ENCODE peak calls at places on chromosome 5, in seven cellular contexts. B is GDM1; C is activated CD4-positive, alpha-beta T cell treated with anti-CD3 and anti-CD28 coated beads, Interleukin-2, amount 50 U/mL, for 1 hour; H is G401; J is A549; E is AG08395; G is WTC11. X is an unnamed sample.
A peak's percentile ranks its signal among the peaks of the same experiment; 100 is the strongest.

GRCh38 chr5:116454417-116454927 is 120.2 kb downstream of the SEMA6A start:
- DNase-seq in C (no peak), J (no peak), H (no peak), E (peak; percentile 91), G (no peak), B (peak; percentile 64), X (peak; percentile 82)

GRCh38 chr5:133675376-133676154 is 63.2 kb upstream of the FSTL4 start:
- DNase-seq in E (no peak), H (peak; percentile 54), B (no peak), G (peak; percentile 18), J (no peak), C (no peak), X (no peak)

GRCh38 chr5:2298746-2299145 is 416.0 kb upstream of the IRX4 start:
- DNase-seq in J (no peak), H (no peak), B (no peak), C (no peak), G (no peak), E (no peak), X (no peak)

GRCh38 chr5:170565077-170565476 is 61.3 kb downstream of the KCNIP1 start:
- DNase-seq in J (no peak), G (no peak), E (no peak), B (no peak), C (no peak), H (peak; percentile 84), X (no peak)

GRCh38 chr5:74094096-74094778 is 468.2 kb downstream of the ARHGEF28 start:
- DNase-seq in H (no peak), C (no peak), J (no peak), B (no peak), E (no peak), G (no peak), X (no peak)

GRCh38 chr5:32865475-32865874 is 154.4 kb downstream of the NPR3 start:
- DNase-seq in J (no peak), E (peak; percentile 24), G (no peak), C (no peak), H (no peak), B (no peak), X (no peak)

GRCh38 chr5:171823269-171823668 is 37.7 kb downstream of the SMIM23 start:
- DNase-seq in C (no peak), J (no peak), G (no peak), B (no peak), E (no peak), H (no peak), X (no peak)

GRCh38 chr5:6251579-6252102 is 126.7 kb downstream of the MED10 start:
- DNase-seq in G (no peak), H (no peak), B (no peak), E (no peak), C (no peak), J (no peak), X (no peak)

GRCh38 chr5:112228672-112229071 is 190.4 kb downstream of the EPB41L4A start:
- DNase-seq in J (peak; percentile 73), B (no peak), G (peak; percentile 23), E (peak; percentile 37), H (no peak), C (no peak), X (no peak)

GRCh38 chr5:109448838-109449237 is 39.1 kb upstream of the PJA2 start:
- DNase-seq in E (no peak), H (no peak), G (no peak), C (no peak), J (no peak), B (no peak), X (no peak)

GRCh38 chr5:56737002-56737621 is 78.2 kb upstream of the MAP3K1 start:
- DNase-seq in H (no peak), B (peak; percentile 64), C (no peak), E (peak; percentile 31), G (no peak), J (no peak), X (peak; percentile 87)

GRCh38 chr5:125326114-125326513 is 579.7 kb upstream of the ZNF608 start:
- DNase-seq in H (peak; percentile 76), E (peak; percentile 44), G (no peak), J (peak; percentile 8), C (no peak), B (no peak), X (no peak)

GRCh38 chr5:168991311-168991710 is 309.6 kb downstream of the SLIT3 start:
- DNase-seq in H (no peak), E (no peak), C (no peak), J (no peak), B (no peak), G (no peak), X (no peak)

GRCh38 chr5:106408141-106408540 is 1262.6 kb downstream of the EFNA5 start:
- DNase-seq in J (no peak), B (no peak), G (no peak), C (no peak), H (no peak), E (no peak), X (no peak)

GRCh38 chr5:64763948-64764503 is 4.5 kb downstream of the SREK1IP1 start:
- DNase-seq in G (no peak), B (no peak), E (no peak), C (no peak), H (no peak), J (no peak), X (no peak)

GRCh38 chr5:54217826-54218503 is 92.4 kb downstream of the ARL15 start:
- DNase-seq in C (no peak), G (no peak), B (peak; percentile 23), E (peak; percentile 63), H (peak; percentile 82), J (peak; percentile 30), X (peak; percentile 88)

GRCh38 chr5:11962122-11962521 is 57.9 kb upstream of the CTNND2 start:
- DNase-seq in C (no peak), H (no peak), B (no peak), J (no peak), E (no peak), G (no peak), X (no peak)

GRCh38 chr5:139897342-139897741 is 101.7 kb downstream of the PSD2 start:
- DNase-seq in H (no peak), B (no peak), C (no peak), E (no peak), G (no peak), J (no peak), X (no peak)

GRCh38 chr5:65867509-65868195 is 58.7 kb upstream of the ERBIN start:
- DNase-seq in B (no peak), J (no peak), G (no peak), E (no peak), C (no peak), H (no peak), X (no peak)

GRCh38 chr5:36877667-36878420 is 1.3 kb downstream of the NIPBL start:
- DNase-seq in E (no peak), G (no peak), C (no peak), H (peak; percentile 40), B (no peak), J (peak; percentile 49), X (peak; percentile 47)

GRCh38 chr5:113276001-113276400 is 158.8 kb downstream of the TSSK1B start:
- DNase-seq in G (peak; percentile 28), J (no peak), C (no peak), E (no peak), B (no peak), H (no peak), X (no peak)

GRCh38 chr5:181191526-181192336 is 13.3 kb downstream of the TRIM7 start:
- DNase-seq in H (peak; percentile 93), C (peak; percentile 96), J (peak; percentile 65), G (peak; percentile 96), E (peak; percentile 95), B (no peak), X (peak; percentile 98)

GRCh38 chr5:159444441-159445082 is 114.3 kb upstream of the IL12B start:
- DNase-seq in E (peak; percentile 70), J (peak; percentile 78), H (peak; percentile 76), C (no peak), G (no peak), B (no peak), X (peak; percentile 67)

GRCh38 chr5:24714757-24715156 is 70.0 kb upstream of the CDH10 start:
- DNase-seq in J (no peak), H (peak; percentile 5), G (no peak), C (no peak), E (no peak), B (no peak), X (no peak)

GRCh38 chr5:171975262-171975876 is 31.1 kb downstream of the FBXW11 start:
- DNase-seq in B (peak; percentile 19), H (no peak), E (peak; percentile 6), J (no peak), G (no peak), C (no peak), X (peak; percentile 32)

GRCh38 chr5:124748687-124749594 is 2.5 kb upstream of the ZNF608 start:
- DNase-seq in H (peak; percentile 99), E (peak; percentile 88), C (no peak), B (no peak), G (peak; percentile 65), J (peak; percentile 93), X (peak; percentile 58)